ENCODE peak calls at places on chromosomes 6 and 20, in four cellular contexts. One of them, this sample, is unnamed.

GRCh38 chr20:4729265-4729664 is 7.6 kb downstream of the PRND start:
- DNase-seq in ELR: no peak
- DNase-seq in HT1080: no peak
- DNase-seq in cardiac fibroblast: no peak
- DNase-seq in this sample: no peak

GRCh38 chr20:57590485-57591288 is 29.5 kb downstream of the ZBP1 start:
- DNase-seq in ELR: no peak
- DNase-seq in HT1080: no peak
- DNase-seq in cardiac fibroblast: no peak
- DNase-seq in this sample: no peak

GRCh38 chr6:114218421-114218820 is 124.4 kb downstream of the HS3ST5 start:
- DNase-seq in ELR: no peak
- DNase-seq in HT1080: no peak
- DNase-seq in cardiac fibroblast: no peak
- DNase-seq in this sample: no peak

GRCh38 chr6:45630314-45630713 is 252.6 kb upstream of the SUPT3H start:
- DNase-seq in ELR: no peak
- DNase-seq in HT1080: no peak
- DNase-seq in cardiac fibroblast: no peak
- DNase-seq in this sample: no peak

GRCh38 chr6:24723270-24723669 is 4.3 kb upstream of the C6orf62 start:
- DNase-seq in ELR: no peak
- DNase-seq in HT1080: no peak
- DNase-seq in cardiac fibroblast: no peak
- DNase-seq in this sample: no peak

GRCh38 chr6:146543211-146543939 is at the start of gene RAB32:
- DNase-seq in ELR: peak; percentile 95
- DNase-seq in HT1080: peak; percentile 91
- DNase-seq in cardiac fibroblast: peak; percentile 93
- DNase-seq in this sample: peak; percentile 97

GRCh38 chr6:723540-723939 is 30.6 kb upstream of the EXOC2 start:
- DNase-seq in ELR: no peak
- DNase-seq in HT1080: no peak
- DNase-seq in cardiac fibroblast: no peak
- DNase-seq in this sample: no peak

GRCh38 chr6:44190712-44191111 is 26.0 kb upstream of the MYMX start:
- DNase-seq in ELR: no peak
- DNase-seq in HT1080: no peak
- DNase-seq in cardiac fibroblast: no peak
- DNase-seq in this sample: no peak

GRCh38 chr6:71879016-71879415 is 7.3 kb upstream of the RIMS1 start:
- DNase-seq in ELR: no peak
- DNase-seq in HT1080: no peak
- DNase-seq in cardiac fibroblast: peak; percentile 4
- DNase-seq in this sample: peak; percentile 24

GRCh38 chr6:11270030-11271027 is 37.9 kb upstream of the NEDD9 start:
- DNase-seq in ELR: no peak
- DNase-seq in HT1080: no peak
- DNase-seq in cardiac fibroblast: no peak
- DNase-seq in this sample: peak; percentile 24

GRCh38 chr20:62088258-62089127 is 22.8 kb upstream of the TAF4 start:
- DNase-seq in ELR: peak; percentile 100
- DNase-seq in HT1080: peak; percentile 54
- DNase-seq in cardiac fibroblast: peak; percentile 95
- DNase-seq in this sample: peak; percentile 98

GRCh38 chr6:106973841-106974336 is 640 bp downstream of the CD24 start:
- DNase-seq in ELR: no peak
- DNase-seq in HT1080: no peak
- DNase-seq in cardiac fibroblast: no peak
- DNase-seq in this sample: no peak

GRCh38 chr20:3818155-3819151 is 1.9 kb upstream of the AP5S1 start:
- DNase-seq in ELR: peak; percentile 90
- DNase-seq in HT1080: peak; percentile 85
- DNase-seq in cardiac fibroblast: peak; percentile 89
- DNase-seq in this sample: peak; percentile 79

GRCh38 chr6:55836481-55836880 is 38.9 kb downstream of the BMP5 start:
- DNase-seq in ELR: no peak
- DNase-seq in HT1080: no peak
- DNase-seq in cardiac fibroblast: no peak
- DNase-seq in this sample: no peak

GRCh38 chr20:10550204-10551118 is 115.4 kb downstream of the SLX4IP start:
- DNase-seq in ELR: no peak
- DNase-seq in HT1080: no peak
- DNase-seq in cardiac fibroblast: no peak
- DNase-seq in this sample: no peak

GRCh38 chr6:135995160-135995898 is 143.8 kb downstream of the PDE7B start:
- DNase-seq in ELR: peak; percentile 85
- DNase-seq in HT1080: peak; percentile 77
- DNase-seq in cardiac fibroblast: peak; percentile 91
- DNase-seq in this sample: peak; percentile 90

GRCh38 chr6:136037246-136037884 is 185.9 kb downstream of the PDE7B start:
- DNase-seq in ELR: peak; percentile 28
- DNase-seq in HT1080: no peak
- DNase-seq in cardiac fibroblast: peak; percentile 66
- DNase-seq in this sample: peak; percentile 50

GRCh38 chr6:84417261-84417660 is 189.8 kb upstream of the CEP162 start:
- DNase-seq in ELR: peak; percentile 50
- DNase-seq in HT1080: peak; percentile 40
- DNase-seq in cardiac fibroblast: peak; percentile 88
- DNase-seq in this sample: peak; percentile 78

GRCh38 chr6:41581381-41581991 is 35.3 kb downstream of the FOXP4 start:
- DNase-seq in ELR: peak; percentile 95
- DNase-seq in HT1080: peak; percentile 98
- DNase-seq in cardiac fibroblast: peak; percentile 87
- DNase-seq in this sample: peak; percentile 91

GRCh38 chr6:167517546-167517945 is 192.7 kb downstream of the TTLL2 start:
- DNase-seq in ELR: no peak
- DNase-seq in HT1080: no peak
- DNase-seq in cardiac fibroblast: no peak
- DNase-seq in this sample: no peak

GRCh38 chr6:12891595-12891994 is 175.0 kb downstream of the PHACTR1 start:
- DNase-seq in ELR: no peak
- DNase-seq in HT1080: no peak
- DNase-seq in cardiac fibroblast: no peak
- DNase-seq in this sample: no peak

This sample was measured in iris pigment epithelial cell.